ENCODE peak calls at places on chromosome 1, in ten cellular contexts. D is right lobe of liver; X is GM23338; C is CD8-positive, alpha-beta memory T cell; G is trophoblast cell; Z is neuronal stem cell; Q is cardiac muscle cell; E is pancreas; T is PC-9; H is lower lobe of right lung. K is an unnamed sample. For H3K4me1, the result is how much of the 10 kb centered on the place peaks cover.

GRCh38 chr1:184555665-184556641 is 169.1 kb downstream of the C1orf21 start:
- DNase-seq in D (no peak), X (no peak), C (no peak), G (no peak), Z (no peak), Q (no peak), E (no peak), T (no peak), H (no peak), K (no peak)

GRCh38 chr1:176043537-176043936 is 163.5 kb downstream of the COP1 start:
- DNase-seq in D (no peak), X (no peak), C (no peak), G (no peak), Z (no peak), Q (no peak), E (no peak), T (no peak), H (no peak), K (no peak)

GRCh38 chr1:7608628-7609295 is 162.3 kb upstream of the VAMP3 start:
- DNase-seq in D (peak), X (peak), C (peak), G (no peak), Z (no peak), Q (no peak), E (peak), T (no peak), H (peak), K (no peak)

GRCh38 chr1:21262282-21263051 is 27.8 kb downstream of the ECE1 start:
- DNase-seq in D (peak), X (peak), C (no peak), G (peak), Z (no peak), Q (peak), E (peak), T (no peak), H (no peak), K (no peak)

GRCh38 chr1:218426343-218426657 is 81.2 kb downstream of the TGFB2 start:
- DNase-seq in D (peak), X (no peak), C (no peak), G (no peak), Z (no peak), Q (no peak), E (no peak), T (peak), H (no peak), K (no peak)

GRCh38 chr1:11184973-11185372 is 4.2 kb upstream of the ANGPTL7 start:
- DNase-seq in D (peak), X (no peak), C (no peak), G (no peak), Z (no peak), Q (no peak), E (no peak), T (no peak), H (no peak), K (no peak)

GRCh38 chr1:60697204-60697994 is 385.0 kb upstream of the NFIA start:
- DNase-seq in D (no peak), X (no peak), C (no peak), G (no peak), Z (no peak), Q (no peak), E (no peak), T (no peak), H (no peak), K (no peak)

GRCh38 chr1:32361674-32362473 is 411 bp downstream of the FAM229A start:
- DNase-seq in D (peak), X (peak), C (no peak), G (peak), Z (no peak), Q (peak), E (peak), T (no peak), H (peak), K (no peak)

GRCh38 chr1:235113183-235113917 is 15.3 kb downstream of the TOMM20 start:
- DNase-seq in D (peak), X (no peak), C (no peak), G (peak), Z (no peak), Q (no peak), E (no peak), T (no peak), H (no peak), K (no peak)

GRCh38 chr1:235111107-235111506 is 17.5 kb downstream of the TOMM20 start:
- DNase-seq in D (no peak), X (no peak), C (no peak), G (no peak), Z (no peak), Q (no peak), E (no peak), T (no peak), H (no peak), K (no peak)

GRCh38 chr1:235108876-235109275 is 19.8 kb downstream of the TOMM20 start:
- DNase-seq in D (peak), X (no peak), C (no peak), G (peak), Z (no peak), Q (no peak), E (no peak), T (no peak), H (no peak), K (no peak)

GRCh38 chr1:235108185-235108593 is 20.4 kb downstream of the TOMM20 start:
- DNase-seq in D (peak), X (no peak), C (no peak), G (peak), Z (no peak), Q (no peak), E (no peak), T (no peak), H (no peak), K (no peak)

DNA sequence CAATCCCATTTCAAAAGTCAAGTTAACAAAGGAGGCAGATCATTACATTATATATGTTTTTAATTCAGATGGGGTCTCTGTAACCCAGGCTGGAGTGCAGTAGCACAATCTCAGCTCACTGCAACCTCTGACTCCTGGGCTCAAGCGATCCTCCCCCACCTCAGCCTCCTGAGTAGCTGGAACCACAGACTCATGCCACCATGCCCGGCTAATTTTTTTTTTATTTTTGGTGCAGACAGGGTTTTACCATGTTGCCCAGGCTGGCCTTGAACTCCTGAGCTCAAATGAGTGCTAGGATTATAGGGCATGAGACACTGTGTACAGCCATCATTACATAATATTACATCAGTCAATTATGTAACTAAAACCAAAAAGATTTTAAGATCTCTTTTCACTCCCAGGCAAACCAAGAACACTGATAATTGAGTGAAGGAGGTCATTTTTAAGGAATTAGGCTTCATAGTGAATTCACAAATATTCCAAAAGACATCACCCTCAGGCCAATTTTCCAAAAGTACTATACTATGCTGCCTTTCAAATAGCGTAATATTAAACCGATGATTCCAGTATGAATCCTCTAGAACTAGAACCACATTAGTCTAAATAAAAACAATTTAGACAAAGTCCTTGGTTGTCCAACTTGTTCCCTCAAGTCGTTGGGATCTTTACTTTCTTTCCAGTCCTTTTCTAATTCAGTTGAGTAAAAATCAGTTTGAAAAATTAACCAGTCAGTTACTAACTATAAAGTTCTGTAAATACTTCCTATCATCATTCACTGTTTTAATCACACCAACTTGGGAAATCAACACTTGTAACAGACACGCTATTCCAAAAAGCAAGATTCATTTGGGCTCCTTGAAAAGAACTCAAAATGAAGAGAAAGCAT is 16.1 kb downstream of the TOMM20 start:
- DNase-seq in D (peak), X (no peak), C (no peak), G (peak), Z (no peak), Q (no peak), E (no peak), T (no peak), H (no peak), K (no peak)
- H3K27ac ChIP-seq in D (no peak), X (no peak), C (no peak), G (no peak), Z (no peak), Q (no peak), E (no peak), T (peak), H (no peak), K (no peak)

DNA sequence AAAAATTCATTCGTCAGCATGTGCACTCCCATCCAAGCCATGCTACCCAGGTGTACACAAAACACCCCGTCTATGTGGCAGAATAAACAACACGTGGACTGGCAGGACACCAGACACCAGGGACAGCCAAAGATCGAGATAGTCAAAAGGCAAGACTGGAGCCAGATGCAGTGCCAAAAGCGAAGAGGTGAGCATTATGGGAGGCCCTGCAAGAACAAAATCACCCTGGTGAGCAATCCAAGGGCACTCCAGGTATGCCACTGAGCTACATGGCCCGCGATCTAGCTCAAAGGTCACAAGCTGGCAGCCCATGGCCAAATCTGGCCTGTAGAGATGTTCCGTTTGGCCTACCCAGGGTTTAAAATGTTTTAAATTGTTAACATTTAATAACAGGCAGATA is 33.7 kb downstream of the PLPP3 start:
- DNase-seq in D (peak), X (no peak), C (no peak), G (peak), Z (no peak), Q (no peak), E (peak), T (no peak), H (no peak), K (no peak)
- H3K4me1 ChIP-seq in D (under half), X (half or more), C (under half), G (under half), Z (under half), Q (under half), E (under half), T (under half), H (half or more), K (under half)

DNA sequence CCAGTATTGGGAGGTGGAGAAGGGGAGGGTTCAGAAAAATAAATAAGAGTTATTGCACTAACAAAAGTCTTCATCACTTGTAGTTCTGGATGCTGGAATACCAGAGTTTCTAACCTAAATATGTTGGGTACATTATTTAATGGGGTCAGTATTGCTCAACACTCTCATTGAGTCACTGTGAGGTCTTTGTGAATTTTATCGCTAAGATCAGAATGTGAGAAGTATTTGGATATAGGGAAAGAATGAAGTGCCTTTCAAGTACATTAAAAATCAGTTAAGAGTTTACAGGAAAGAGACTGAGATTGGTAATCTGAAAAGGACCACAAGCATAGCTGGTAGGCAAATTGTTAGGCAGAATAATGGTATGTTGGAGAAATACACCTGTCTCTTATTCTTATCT is 8.9 kb downstream of the SNRPE start:
- DNase-seq in D (no peak), X (no peak), C (no peak), G (peak), Z (no peak), Q (no peak), E (no peak), T (peak), H (no peak), K (no peak)
- H3K27ac ChIP-seq in D (no peak), X (no peak), C (no peak), G (no peak), Z (no peak), Q (no peak), E (no peak), T (peak), H (no peak), K (no peak)

DNA sequence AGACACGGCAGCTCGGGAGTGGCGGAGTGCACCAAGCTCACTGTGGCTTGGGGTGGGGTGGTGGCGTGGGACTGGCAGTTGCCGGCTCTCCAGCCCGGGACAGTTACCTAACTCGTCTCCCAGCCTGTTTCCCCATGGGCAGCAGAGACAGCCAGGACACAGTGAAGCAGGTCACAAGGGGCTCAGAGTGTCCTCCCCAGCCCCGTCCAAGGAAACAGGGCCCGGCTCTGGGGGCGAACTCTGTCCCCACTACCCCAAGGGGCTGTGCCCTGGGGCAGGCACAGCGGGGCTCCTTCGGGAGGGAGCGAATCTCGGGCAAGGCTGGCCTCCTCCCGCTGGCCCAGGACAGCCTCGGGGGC is 762 bp downstream of the GPR157 start:
- DNase-seq in D (peak), X (peak), C (no peak), G (peak), Z (no peak), Q (peak), E (peak), T (no peak), H (peak), K (no peak)
- H3K4me1 ChIP-seq in D (under half), X (under half), C (under half), G (under half), Z (under half), Q (under half), E (under half), T (under half), H (under half), K (under half)

GRCh38 chr1:47418681-47419272 is 2.7 kb downstream of the FOXE3 start:
- DNase-seq in D (no peak), X (no peak), C (no peak), G (peak), Z (no peak), Q (no peak), E (no peak), T (no peak), H (no peak), K (no peak)

GRCh38 chr1:47417129-47418044 is 1.3 kb downstream of the FOXE3 start:
- DNase-seq in D (no peak), X (peak), C (no peak), G (no peak), Z (no peak), Q (no peak), E (no peak), T (no peak), H (no peak), K (no peak)

GRCh38 chr1:47415728-47416318 is at the start of gene FOXE3:
- DNase-seq in D (no peak), X (peak), C (no peak), G (no peak), Z (no peak), Q (no peak), E (no peak), T (no peak), H (no peak), K (no peak)

GRCh38 chr1:47418122-47418521 is 2.0 kb downstream of the FOXE3 start:
- DNase-seq in D (no peak), X (no peak), C (no peak), G (no peak), Z (no peak), Q (no peak), E (no peak), T (no peak), H (no peak), K (no peak)

GRCh38 chr1:47416319-47417128 is 439 bp downstream of the FOXE3 start:
- DNase-seq in D (no peak), X (peak), C (no peak), G (no peak), Z (peak), Q (no peak), E (no peak), T (no peak), H (no peak), K (no peak)
- H3K27ac ChIP-seq in D (no peak), X (no peak), C (no peak), G (no peak), Z (no peak), Q (no peak), E (no peak), T (no peak), H (no peak), K (no peak)

GRCh38 chr1:27361044-27361402 is 5.7 kb downstream of the MAP3K6 start:
- DNase-seq in D (no peak), X (peak), C (no peak), G (no peak), Z (no peak), Q (no peak), E (no peak), T (no peak), H (peak), K (no peak)
- H3K4me1 ChIP-seq in D (under half), X (under half), C (under half), G (under half), Z (under half), Q (under half), E (under half), T (under half), H (under half), K (under half)

DNA sequence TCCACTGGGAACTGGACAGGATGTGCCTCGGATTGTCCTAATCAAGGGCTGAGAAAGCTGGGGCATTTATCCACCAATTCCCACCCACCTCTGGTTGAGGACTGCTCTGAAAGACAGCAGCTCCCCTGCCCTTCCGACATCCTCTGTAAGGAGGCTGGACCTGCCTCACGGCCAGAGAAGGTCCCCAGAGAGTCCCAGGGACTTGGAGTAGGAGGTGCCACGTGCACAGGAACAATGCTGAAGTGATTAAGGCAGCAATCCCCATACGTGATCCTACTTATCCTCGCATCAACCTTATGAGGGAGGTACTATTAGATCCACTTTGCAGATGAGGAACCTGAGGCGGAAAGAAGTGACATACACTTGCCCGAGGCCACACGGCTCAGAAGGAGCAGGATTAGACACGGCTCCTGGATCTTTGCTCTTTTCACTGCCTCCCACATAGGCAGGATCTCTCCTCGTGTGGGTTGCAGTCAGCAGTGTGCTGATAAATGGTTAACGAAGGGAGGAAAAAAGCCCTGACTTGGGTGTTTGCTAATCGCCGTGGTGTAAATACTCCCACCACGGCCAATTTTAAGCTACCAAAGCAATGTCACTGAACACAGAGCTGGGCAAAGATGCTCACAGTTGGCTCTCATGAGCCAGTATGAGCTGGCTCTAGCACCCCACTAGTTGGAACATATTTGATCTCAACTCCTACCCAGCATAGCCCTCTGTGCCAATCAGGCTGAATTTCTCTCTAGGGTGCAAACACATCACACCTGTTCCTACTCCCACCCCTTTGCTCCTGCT is 18.6 kb upstream of the LDLRAP1 start:
- DNase-seq in D (no peak), X (no peak), C (no peak), G (no peak), Z (no peak), Q (no peak), E (no peak), T (no peak), H (no peak), K (no peak)
- H3K27ac ChIP-seq in D (no peak), X (no peak), C (no peak), G (no peak), Z (no peak), Q (no peak), E (no peak), T (no peak), H (no peak), K (no peak)